ENCODE peak calls at places on chromosomes 4 and X, in nine cellular contexts. M, I, J, R, W, K, V, D and E are unnamed samples. For H3K4me1, the result is how much of the 10 kb centered on the place peaks cover.

GRCh38 chrX:47129879-47130358 is 14.6 kb downstream of the NDUFB11 start:
- DNase-seq in M (no peak), I (no peak), J (no peak), R (no peak), W (peak), K (no peak), V (no peak), D (no peak), E (no peak)

GRCh38 chrX:115549008-115549407 is 12.0 kb upstream of the PLS3 start:
- DNase-seq in M (no peak), I (no peak), J (no peak), R (no peak), W (no peak), K (no peak), V (no peak), D (no peak), E (no peak)

GRCh38 chr4:184384056-184384809 is 90.1 kb downstream of the IRF2 start:
- DNase-seq in M (peak), I (peak), J (peak), R (peak), W (peak), K (no peak), V (peak), D (peak), E (peak)

GRCh38 chr4:72119946-72120345 is 88.1 kb downstream of the NPFFR2 start:
- DNase-seq in M (no peak), I (peak), J (no peak), R (no peak), W (no peak), K (no peak), V (no peak), D (no peak), E (peak)

GRCh38 chrX:2766921-2767320 is 15.1 kb downstream of the XG start:
- DNase-seq in M (no peak), I (no peak), J (peak), R (no peak), W (no peak), K (no peak), V (no peak), D (no peak), E (no peak)

GRCh38 chr4:94458682-94459081 is 6.9 kb downstream of the PDLIM5 start:
- DNase-seq in M (no peak), I (no peak), J (no peak), R (no peak), W (no peak), K (no peak), V (no peak), D (no peak), E (no peak)

GRCh38 chr4:56739104-56739777 is 58.1 kb upstream of the HOPX start:
- DNase-seq in M (no peak), I (no peak), J (peak), R (no peak), W (peak), K (no peak), V (no peak), D (no peak), E (no peak)

GRCh38 chr4:173231916-173232315 is 63.3 kb downstream of the GALNT7 start:
- DNase-seq in M (no peak), I (peak), J (peak), R (no peak), W (peak), K (no peak), V (peak), D (no peak), E (no peak)

GRCh38 chr4:149897784-149898183 is 82.1 kb upstream of the IQCM start:
- DNase-seq in M (no peak), I (peak), J (peak), R (no peak), W (peak), K (no peak), V (peak), D (no peak), E (peak)

GRCh38 chr4:149063007-149063406 is 620.8 kb upstream of the NR3C2 start:
- DNase-seq in M (no peak), I (no peak), J (no peak), R (no peak), W (no peak), K (no peak), V (no peak), D (no peak), E (no peak)

GRCh38 chr4:72377491-72378194 is 191.4 kb downstream of the ADAMTS3 start:
- DNase-seq in M (no peak), I (no peak), J (peak), R (no peak), W (no peak), K (no peak), V (no peak), D (peak), E (no peak)

GRCh38 chrX:39211501-39211900 is 410.2 kb downstream of the MID1IP1 start:
- DNase-seq in M (no peak), I (no peak), J (no peak), R (no peak), W (no peak), K (no peak), V (no peak), D (no peak), E (no peak)

GRCh38 chr4:157271166-157271869 is 50.8 kb downstream of the GRIA2 start:
- DNase-seq in M (no peak), I (no peak), J (no peak), R (no peak), W (no peak), K (no peak), V (no peak), D (peak), E (no peak)

GRCh38 chr4:60582167-60582566 is 618.0 kb upstream of the ADGRL3 start:
- DNase-seq in M (no peak), I (no peak), J (no peak), R (no peak), W (no peak), K (no peak), V (no peak), D (no peak), E (no peak)

GRCh38 chr4:139177888-139178609 is 1.0 kb upstream of the ELF2 start:
- DNase-seq in M (peak), I (peak), J (peak), R (peak), W (peak), K (peak), V (peak), D (peak), E (peak)

GRCh38 chr4:147340111-147340510 is 140.8 kb upstream of the EDNRA start:
- DNase-seq in M (no peak), I (no peak), J (peak), R (peak), W (peak), K (no peak), V (no peak), D (peak), E (no peak)

GRCh38 chr4:181776655-181777054 is 466.5 kb upstream of the TENM3 start:
- DNase-seq in M (no peak), I (no peak), J (no peak), R (no peak), W (no peak), K (no peak), V (no peak), D (no peak), E (no peak)

GRCh38 chr4:98482847-98483806 is 175.3 kb downstream of the TSPAN5 start:
- DNase-seq in M (no peak), I (no peak), J (peak), R (no peak), W (no peak), K (no peak), V (peak), D (peak), E (no peak)

GRCh38 chrX:20547649-20548051 is 280.9 kb upstream of the RPS6KA3 start:
- DNase-seq in M (no peak), I (peak), J (peak), R (no peak), W (peak), K (no peak), V (peak), D (peak), E (no peak)

GRCh38 chr4:44632089-44632488 is 19.3 kb downstream of the YIPF7 start:
- DNase-seq in M (no peak), I (no peak), J (no peak), R (no peak), W (no peak), K (no peak), V (no peak), D (no peak), E (no peak)

GRCh38 chr4:25862411-25863346 is at the start of gene SEL1L3:
- DNase-seq in M (peak), I (peak), J (no peak), R (no peak), W (no peak), K (no peak), V (peak), D (no peak), E (peak)

DNA sequence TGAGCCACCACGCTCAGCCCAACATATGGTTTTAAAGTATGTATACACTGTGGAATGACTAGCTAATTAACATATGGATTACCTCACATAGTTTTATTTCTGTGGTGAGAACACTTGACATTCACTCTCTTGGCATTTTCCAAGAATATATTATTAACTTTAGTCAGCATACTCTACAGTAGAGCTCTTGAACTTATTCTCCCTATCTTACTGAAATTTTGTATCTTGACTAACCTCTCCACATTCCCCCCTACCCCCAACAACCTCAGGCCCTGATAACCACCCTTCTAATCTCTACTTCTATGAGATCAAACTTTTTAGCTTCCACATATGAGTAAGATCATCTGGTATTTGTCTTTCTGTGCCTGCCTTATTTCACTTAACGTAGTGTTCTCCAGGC is 38.6 kb upstream of the AGA start:
- DNase-seq in M (no peak), I (no peak), J (peak), R (no peak), W (peak), K (no peak), V (no peak), D (peak), E (no peak)
- H3K27ac ChIP-seq in M (no peak), I (no peak), J (peak), R (no peak), W (no peak), K (no peak), V (no peak), D (peak), E (no peak)

DNA sequence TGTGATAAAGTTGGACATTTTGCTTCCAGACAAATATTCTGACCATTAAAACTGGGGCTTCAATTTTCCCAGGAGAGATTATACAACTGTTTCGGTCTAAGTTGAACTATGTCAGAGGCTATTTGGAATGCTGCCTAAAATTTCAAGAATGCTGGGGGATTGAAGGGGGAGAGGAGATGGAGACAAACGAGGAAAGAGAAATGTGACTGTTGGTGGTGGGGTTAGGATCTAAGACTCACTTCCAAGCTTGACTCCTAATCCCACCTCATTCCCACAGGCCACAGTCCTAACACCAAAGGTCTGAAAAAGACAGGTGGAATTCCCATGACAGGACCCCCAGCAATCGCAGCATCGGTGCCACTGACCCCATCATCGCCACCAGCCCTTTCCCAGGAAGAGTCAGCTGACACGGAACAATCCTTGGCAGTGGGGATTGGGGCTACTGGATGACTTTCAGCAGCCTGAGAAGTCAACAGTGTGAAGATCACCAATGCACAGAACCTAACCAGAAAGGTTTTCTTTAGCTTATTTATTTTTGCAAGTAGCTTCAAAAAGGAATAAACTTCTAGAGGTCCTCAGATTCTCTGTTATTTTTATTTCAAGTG is 74.0 kb upstream of the PRSS48 start:
- DNase-seq in M (no peak), I (no peak), J (peak), R (no peak), W (peak), K (no peak), V (no peak), D (peak), E (no peak)
- H3K4me1 ChIP-seq in M (under half), I (under half), J (under half), R (under half), W (under half), K (under half), V (under half), D (under half), E (under half)

DNA sequence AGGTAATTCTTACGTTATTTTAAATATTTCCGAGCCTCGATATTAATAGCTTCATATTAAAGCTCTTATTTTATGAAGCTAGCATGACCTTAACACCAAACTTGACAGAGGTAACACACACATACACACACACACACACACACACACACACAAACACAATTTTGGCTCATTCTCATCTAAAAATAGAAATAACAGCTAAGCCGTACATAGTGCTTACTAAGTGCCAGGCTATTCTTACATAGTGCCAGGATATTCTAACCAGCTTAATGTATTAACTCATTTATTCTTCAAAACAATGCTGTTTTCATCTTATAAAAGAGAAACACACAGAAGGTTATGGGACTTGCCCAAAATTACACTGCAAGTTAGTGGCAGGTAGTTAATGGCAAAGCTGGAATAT is 87.0 kb upstream of the BLTP1 start:
- DNase-seq in M (no peak), I (no peak), J (no peak), R (no peak), W (no peak), K (no peak), V (no peak), D (no peak), E (no peak)
- H3K27ac ChIP-seq in M (no peak), I (no peak), J (no peak), R (no peak), W (no peak), K (no peak), V (no peak), D (no peak), E (no peak)

DNA sequence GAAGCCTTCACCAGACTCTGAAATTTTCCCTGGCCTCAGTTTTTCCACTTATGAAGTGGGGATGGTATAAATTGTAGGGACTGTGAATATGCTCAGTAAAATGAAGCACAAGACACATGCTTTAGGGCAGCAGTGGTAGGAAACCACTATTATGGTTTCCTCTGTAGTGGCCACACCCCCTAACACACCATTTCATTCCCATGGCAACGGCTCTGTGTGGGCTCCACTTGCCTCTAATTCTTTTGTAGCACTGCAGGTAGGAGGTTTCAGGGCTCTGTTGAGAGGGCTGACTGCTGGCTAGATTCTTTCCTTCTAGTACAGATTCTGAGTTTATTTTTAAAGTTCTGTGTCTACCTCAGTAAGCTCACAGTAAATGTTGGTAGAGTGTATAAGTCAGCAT is 3.5 kb upstream of the VMA21 start:
- DNase-seq in M (peak), I (no peak), J (no peak), R (no peak), W (no peak), K (no peak), V (no peak), D (no peak), E (peak)
- H3K4me1 ChIP-seq in M (under half), I (under half), J (under half), R (under half), W (under half), K (under half), V (under half), D (under half), E (under half)

DNA sequence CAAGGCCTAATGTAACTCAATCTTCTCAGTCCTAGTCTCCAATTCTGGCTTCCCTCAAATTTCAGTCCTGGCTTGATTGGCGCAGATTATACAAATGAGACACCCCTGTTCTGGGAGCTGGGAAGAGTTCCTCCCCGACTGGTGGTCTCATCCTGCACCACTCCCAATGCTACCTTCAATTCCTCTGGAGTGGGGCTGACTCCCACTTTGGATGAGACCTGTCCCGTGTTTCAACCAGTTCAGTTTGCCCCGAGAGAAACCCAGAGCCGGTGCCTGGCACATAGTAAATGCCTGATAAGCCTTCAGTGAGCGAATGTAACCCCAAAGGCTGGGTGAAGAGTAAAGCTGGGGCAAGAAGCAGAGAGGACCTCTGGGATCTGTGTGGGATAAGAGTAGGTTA is 4.0 kb upstream of the SYP start:
- DNase-seq in M (no peak), I (no peak), J (no peak), R (no peak), W (no peak), K (no peak), V (no peak), D (no peak), E (no peak)
- H3K27ac ChIP-seq in M (no peak), I (no peak), J (no peak), R (no peak), W (no peak), K (no peak), V (no peak), D (no peak), E (no peak)

GRCh38 chr4:7519638-7520373 is 85.1 kb upstream of the PSAPL1 start:
- DNase-seq in M (no peak), I (no peak), J (no peak), R (no peak), W (no peak), K (no peak), V (no peak), D (no peak), E (peak)
- H3K4me1 ChIP-seq in M (under half), I (under half), J (under half), R (under half), W (under half), K (under half), V (under half), D (under half), E (under half)